ENCODE peak calls at places on chromosomes 12 and 14, in five cellular contexts. One of them, this sample, is unnamed.

GRCh38 chr14:68979021-68979721 is at the start of gene ACTN1:
- DNase-seq in K562: peak; percentile 94
- DNase-seq in A549: peak; percentile 97
- DNase-seq in H1: peak; percentile 87
- DNase-seq in HepG2: peak; percentile 94
- DNase-seq in this sample: peak; percentile 97

GRCh38 chr12:128387811-128388422 is 120.9 kb downstream of the TMEM132C start:
- DNase-seq in K562: peak; percentile 46
- DNase-seq in A549: peak; percentile 30
- DNase-seq in H1: peak; percentile 60
- DNase-seq in HepG2: peak; percentile 27
- DNase-seq in this sample: no peak

GRCh38 chr12:66467932-66468331 is 165.6 kb downstream of the HELB start:
- DNase-seq in K562: peak; percentile 26
- DNase-seq in A549: no peak
- DNase-seq in H1: no peak
- DNase-seq in HepG2: no peak
- DNase-seq in this sample: peak; percentile 17

GRCh38 chr14:62661818-62662217 is 383.4 kb downstream of the KCNH5 start:
- DNase-seq in K562: no peak
- DNase-seq in A549: no peak
- DNase-seq in H1: no peak
- DNase-seq in HepG2: no peak
- DNase-seq in this sample: peak; percentile 22

GRCh38 chr14:57295261-57295660 is 26.5 kb downstream of the AP5M1 start:
- DNase-seq in K562: no peak
- DNase-seq in A549: no peak
- DNase-seq in H1: no peak
- DNase-seq in HepG2: no peak
- DNase-seq in this sample: no peak

GRCh38 chr14:23729720-23730387 is 93.7 kb downstream of the DHRS2 start:
- DNase-seq in K562: peak; percentile 32
- DNase-seq in A549: peak; percentile 28
- DNase-seq in H1: no peak
- DNase-seq in HepG2: peak; percentile 69
- DNase-seq in this sample: no peak

GRCh38 chr14:99522457-99522891 is 41.3 kb downstream of the CCNK start:
- DNase-seq in K562: peak; percentile 30
- DNase-seq in A549: peak; percentile 53
- DNase-seq in H1: no peak
- DNase-seq in HepG2: no peak
- DNase-seq in this sample: peak; percentile 78

GRCh38 chr14:68584786-68585185 is 208.1 kb downstream of the ZFP36L1 start:
- DNase-seq in K562: no peak
- DNase-seq in A549: no peak
- DNase-seq in H1: no peak
- DNase-seq in HepG2: no peak
- DNase-seq in this sample: no peak

GRCh38 chr14:38904959-38905358 is 198.1 kb downstream of the SEC23A start:
- DNase-seq in K562: no peak
- DNase-seq in A549: no peak
- DNase-seq in H1: no peak
- DNase-seq in HepG2: no peak
- DNase-seq in this sample: no peak

GRCh38 chr14:45094275-45094674 is 10.4 kb downstream of the PRPF39 start:
- DNase-seq in K562: no peak
- DNase-seq in A549: no peak
- DNase-seq in H1: no peak
- DNase-seq in HepG2: no peak
- DNase-seq in this sample: no peak

GRCh38 chr14:96121660-96122395 is 82.7 kb downstream of the C14orf132 start:
- DNase-seq in K562: no peak
- DNase-seq in A549: no peak
- DNase-seq in H1: no peak
- DNase-seq in HepG2: no peak
- DNase-seq in this sample: peak; percentile 94

GRCh38 chr12:107539196-107539939 is 146.2 kb upstream of the PWP1 start:
- DNase-seq in K562: no peak
- DNase-seq in A549: no peak
- DNase-seq in H1: no peak
- DNase-seq in HepG2: no peak
- DNase-seq in this sample: no peak

GRCh38 chr12:59736786-59737185 is 141.0 kb downstream of the SLC16A7 start:
- DNase-seq in K562: no peak
- DNase-seq in A549: no peak
- DNase-seq in H1: no peak
- DNase-seq in HepG2: no peak
- DNase-seq in this sample: peak; percentile 96

GRCh38 chr12:54658306-54659264 is 10.4 kb upstream of the DCD start:
- DNase-seq in K562: peak; percentile 67
- DNase-seq in A549: peak; percentile 63
- DNase-seq in H1: peak; percentile 53
- DNase-seq in HepG2: peak; percentile 30
- DNase-seq in this sample: peak; percentile 6

GRCh38 chr12:108381793-108382436 is 42.8 kb upstream of the CMKLR1 start:
- DNase-seq in K562: no peak
- DNase-seq in A549: no peak
- DNase-seq in H1: no peak
- DNase-seq in HepG2: no peak
- DNase-seq in this sample: no peak

GRCh38 chr14:64728106-64728505 is 23.9 kb downstream of the PLEKHG3 start:
- DNase-seq in K562: no peak
- DNase-seq in A549: no peak
- DNase-seq in H1: no peak
- DNase-seq in HepG2: no peak
- DNase-seq in this sample: no peak

GRCh38 chr12:102120886-102121285 is 903 bp downstream of the PARPBP start:
- DNase-seq in K562: peak; percentile 25
- DNase-seq in A549: peak; percentile 16
- DNase-seq in H1: no peak
- DNase-seq in HepG2: peak; percentile 29
- DNase-seq in this sample: peak; percentile 29

GRCh38 chr14:63710497-63710896 is 17.4 kb downstream of the SGPP1 start:
- DNase-seq in K562: no peak
- DNase-seq in A549: no peak
- DNase-seq in H1: no peak
- DNase-seq in HepG2: no peak
- DNase-seq in this sample: peak; percentile 6

GRCh38 chr14:63712123-63712522 is 15.7 kb downstream of the SGPP1 start:
- DNase-seq in K562: no peak
- DNase-seq in A549: no peak
- DNase-seq in H1: no peak
- DNase-seq in HepG2: no peak
- DNase-seq in this sample: no peak

GRCh38 chr14:63713058-63713457 is 14.8 kb downstream of the SGPP1 start:
- DNase-seq in K562: no peak
- DNase-seq in A549: no peak
- DNase-seq in H1: no peak
- DNase-seq in HepG2: no peak
- DNase-seq in this sample: no peak

GRCh38 chr14:63717704-63718103 is 10.2 kb downstream of the SGPP1 start:
- DNase-seq in K562: no peak
- DNase-seq in A549: no peak
- DNase-seq in H1: no peak
- DNase-seq in HepG2: no peak
- DNase-seq in this sample: peak; percentile 36

DNA sequence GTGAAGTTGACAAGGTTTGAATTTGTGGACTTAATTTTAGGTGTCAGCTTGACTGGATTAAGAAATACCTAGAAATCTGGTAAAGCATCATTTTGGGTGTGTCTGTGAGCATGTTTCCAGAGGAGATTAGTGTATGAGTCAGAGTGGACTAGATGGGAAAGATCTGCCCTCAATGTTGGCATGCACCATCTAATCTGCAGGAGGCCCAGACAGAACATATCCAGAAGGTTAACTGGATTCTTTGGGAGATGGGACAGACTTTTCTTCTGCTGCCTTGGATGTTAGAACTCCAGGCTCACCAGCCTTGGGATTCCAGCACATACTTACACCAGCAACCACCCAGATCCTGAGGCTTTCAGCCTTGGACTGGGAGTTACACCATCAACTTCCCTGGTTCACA is 14.1 kb downstream of the SGPP1 start:
- DNase-seq in K562: no peak
- DNase-seq in A549: no peak
- DNase-seq in H1: no peak
- DNase-seq in HepG2: no peak
- DNase-seq in this sample: peak; percentile 51
- TF ChIP-seq MAFK in K562: no peak
- TF ChIP-seq MAFK in A549: no peak
- TF ChIP-seq MAFK in H1: no peak
- TF ChIP-seq MAFK in HepG2: no peak
- TF ChIP-seq MAFK in this sample: no peak

GRCh38 chr14:102964152-102964730 is 41.8 kb downstream of the AMN start:
- DNase-seq in K562: no peak
- DNase-seq in A549: no peak
- DNase-seq in H1: no peak
- DNase-seq in HepG2: no peak
- DNase-seq in this sample: no peak
- TF ChIP-seq MAFK in K562: no peak
- TF ChIP-seq MAFK in A549: no peak
- TF ChIP-seq MAFK in H1: no peak
- TF ChIP-seq MAFK in HepG2: no peak
- TF ChIP-seq MAFK in this sample: no peak

GRCh38 chr14:53938126-53938671 is 18.4 kb downstream of the BMP4 start:
- DNase-seq in K562: no peak
- DNase-seq in A549: no peak
- DNase-seq in H1: no peak
- DNase-seq in HepG2: no peak
- DNase-seq in this sample: no peak

GRCh38 chr14:53929871-53930685 is 26.5 kb downstream of the BMP4 start:
- DNase-seq in K562: peak; percentile 13
- DNase-seq in A549: peak; percentile 22
- DNase-seq in H1: no peak
- DNase-seq in HepG2: no peak
- DNase-seq in this sample: no peak

GRCh38 chr14:53932966-53933365 is 23.7 kb downstream of the BMP4 start:
- DNase-seq in K562: no peak
- DNase-seq in A549: no peak
- DNase-seq in H1: no peak
- DNase-seq in HepG2: no peak
- DNase-seq in this sample: no peak

GRCh38 chr14:53934778-53935414 is 21.7 kb downstream of the BMP4 start:
- DNase-seq in K562: no peak
- DNase-seq in A549: no peak
- DNase-seq in H1: no peak
- DNase-seq in HepG2: peak; percentile 44
- DNase-seq in this sample: no peak
- TF ChIP-seq MAFK in K562: no peak
- TF ChIP-seq MAFK in A549: no peak
- TF ChIP-seq MAFK in H1: no peak
- TF ChIP-seq MAFK in HepG2: no peak
- TF ChIP-seq MAFK in this sample: no peak

GRCh38 chr12:75739916-75740315 is 228.5 kb upstream of the KRR1 start:
- DNase-seq in K562: no peak
- DNase-seq in A549: no peak
- DNase-seq in H1: no peak
- DNase-seq in HepG2: no peak
- DNase-seq in this sample: no peak

GRCh38 chr12:75735853-75736252 is 224.4 kb upstream of the KRR1 start:
- DNase-seq in K562: no peak
- DNase-seq in A549: no peak
- DNase-seq in H1: no peak
- DNase-seq in HepG2: no peak
- DNase-seq in this sample: no peak

DNA sequence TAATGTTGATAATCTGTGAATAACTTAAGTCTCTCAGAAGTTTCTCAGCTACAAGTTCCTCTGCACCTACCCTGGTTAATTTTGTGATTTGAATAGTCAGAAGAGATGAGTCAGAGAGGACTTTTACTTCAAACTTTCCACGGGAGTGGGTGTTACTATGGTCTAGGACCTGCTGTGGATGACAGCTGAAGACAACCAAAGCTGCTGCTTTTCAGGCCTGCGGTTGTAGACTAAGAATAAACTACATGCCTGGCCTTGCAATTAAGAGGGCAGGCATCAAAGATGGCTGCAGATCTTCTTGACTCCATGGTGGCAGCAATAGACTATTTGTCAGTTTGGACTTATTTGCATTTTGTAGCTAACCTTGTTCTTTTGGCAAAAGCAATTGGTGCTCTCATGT is 227.1 kb upstream of the KRR1 start:
- DNase-seq in K562: no peak
- DNase-seq in A549: no peak
- DNase-seq in H1: no peak
- DNase-seq in HepG2: no peak
- DNase-seq in this sample: peak; percentile 42
- TF ChIP-seq MAFK in K562: no peak
- TF ChIP-seq MAFK in A549: no peak
- TF ChIP-seq MAFK in H1: no peak
- TF ChIP-seq MAFK in HepG2: no peak
- TF ChIP-seq MAFK in this sample: no peak

GRCh38 chr12:49455506-49455905 is 83.3 kb upstream of the KCNH3 start:
- DNase-seq in K562: no peak
- DNase-seq in A549: no peak
- DNase-seq in H1: no peak
- DNase-seq in HepG2: no peak
- DNase-seq in this sample: no peak

GRCh38 chr12:49461221-49461620 is 77.6 kb upstream of the KCNH3 start:
- DNase-seq in K562: no peak
- DNase-seq in A549: no peak
- DNase-seq in H1: no peak
- DNase-seq in HepG2: no peak
- DNase-seq in this sample: no peak

GRCh38 chr12:49451468-49452259 is 84.4 kb downstream of the SPATS2 start:
- DNase-seq in K562: no peak
- DNase-seq in A549: no peak
- DNase-seq in H1: no peak
- DNase-seq in HepG2: no peak
- DNase-seq in this sample: no peak

GRCh38 chr12:49462103-49462739 is 76.6 kb upstream of the KCNH3 start:
- DNase-seq in K562: no peak
- DNase-seq in A549: no peak
- DNase-seq in H1: no peak
- DNase-seq in HepG2: no peak
- DNase-seq in this sample: no peak

DNA sequence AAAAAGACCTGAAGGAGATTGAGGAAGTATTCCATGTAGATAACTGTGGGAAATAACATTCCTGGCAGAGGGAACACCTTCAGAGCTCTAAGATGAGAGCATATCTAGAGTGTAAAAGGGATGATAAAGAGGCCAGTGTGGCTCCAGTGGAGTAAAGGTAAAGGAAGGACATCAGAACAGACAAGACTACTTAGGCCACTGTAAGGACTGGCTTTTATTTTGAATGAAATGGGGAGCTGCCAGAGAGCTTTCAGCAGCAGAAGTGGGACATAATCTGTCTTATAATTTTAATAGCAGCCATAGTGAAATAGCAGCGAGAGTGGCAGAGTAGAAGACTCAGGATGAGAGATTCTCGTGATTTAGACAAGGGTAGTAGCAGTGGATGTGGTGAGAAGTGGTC is 82.5 kb upstream of the KCNH3 start:
- DNase-seq in K562: no peak
- DNase-seq in A549: no peak
- DNase-seq in H1: no peak
- DNase-seq in HepG2: no peak
- DNase-seq in this sample: no peak
- TF ChIP-seq MAFK in K562: no peak
- TF ChIP-seq MAFK in A549: no peak
- TF ChIP-seq MAFK in H1: no peak
- TF ChIP-seq MAFK in HepG2: no peak
- TF ChIP-seq MAFK in this sample: no peak